ENCODE peak calls at places on chromosomes 11 and 22, in four cellular contexts. Y is caudate nucleus, K is fibroblast of villous mesenchyme, X is GM23248. A is an unnamed sample.

GRCh38 chr11:13260196-13260962 is 17.2 kb upstream of the BMAL1 start:
- DNase-seq in K (no peak), Y (no peak), X (peak), A (no peak)

GRCh38 chr11:122733301-122733686 is 77.8 kb downstream of the UBASH3B start:
- DNase-seq in X (no peak), K (peak), Y (no peak), A (peak)

GRCh38 chr11:57417056-57417455 is 9.9 kb downstream of the SLC43A3 start:
- DNase-seq in K (no peak), Y (no peak), X (peak), A (peak)

GRCh38 chr11:134951305-134951700 is 539.3 kb upstream of the B3GAT1 start:
- DNase-seq in X (peak), K (peak), Y (no peak), A (peak)

GRCh38 chr11:111540921-111541208 is 345 bp downstream of the LAYN start:
- DNase-seq in X (no peak), Y (no peak), K (no peak), A (no peak)

GRCh38 chr22:38317995-38318715 is 922 bp upstream of the CSNK1E start:
- DNase-seq in Y (no peak), X (peak), K (peak), A (peak)

GRCh38 chr22:33303109-33303508 is 244.9 kb upstream of the SYN3 start:
- DNase-seq in K (no peak), Y (no peak), X (no peak), A (no peak)

GRCh38 chr22:25930710-25931353 is 188.8 kb downstream of the MYO18B start:
- DNase-seq in X (no peak), Y (no peak), K (no peak), A (no peak)

GRCh38 chr11:8610532-8611116 is 16.6 kb upstream of the STK33 start:
- DNase-seq in Y (peak), K (no peak), X (no peak), A (peak)

GRCh38 chr22:18971321-18971751 is 35.2 kb upstream of the PRODH start:
- DNase-seq in Y (no peak), K (no peak), X (no peak), A (no peak)

GRCh38 chr11:130163346-130164220 is 4.0 kb downstream of the ST14 start:
- DNase-seq in Y (no peak), X (no peak), K (no peak), A (no peak)

GRCh38 chr22:27347951-27348350 is 453.6 kb downstream of the MN1 start:
- DNase-seq in K (no peak), Y (no peak), X (no peak), A (no peak)

GRCh38 chr11:69193151-69193550 is 37.4 kb downstream of the SMIM38 start:
- DNase-seq in X (no peak), K (no peak), Y (no peak), A (no peak)

GRCh38 chr11:11703885-11704284 is 82.1 kb upstream of the GALNT18 start:
- DNase-seq in Y (no peak), K (no peak), X (no peak), A (no peak)

GRCh38 chr22:42683599-42684283 is 34.5 kb upstream of the CYB5R3 start:
- DNase-seq in K (peak), Y (peak), X (peak), A (peak)

GRCh38 chr22:28822930-28823481 is 22.6 kb upstream of the XBP1 start:
- DNase-seq in X (no peak), K (no peak), Y (no peak), A (no peak)

GRCh38 chr11:44894217-44894617 is 56.5 kb downstream of the TP53I11 start:
- DNase-seq in X (peak), K (peak), Y (peak), A (peak)

GRCh38 chr11:1573847-1574255 is 1.8 kb upstream of the DUSP8 start:
- DNase-seq in K (no peak), Y (no peak), X (no peak), A (no peak)

GRCh38 chr11:74057251-74058151 is 48.6 kb upstream of the UCP3 start:
- DNase-seq in Y (no peak), K (peak), X (peak), A (peak)

GRCh38 chr11:121892131-121892681 is 223.8 kb downstream of the BLID start:
- DNase-seq in K (peak), Y (no peak), X (peak), A (peak)

GRCh38 chr11:17786824-17787525 is 52.4 kb downstream of the KCNC1 start:
- DNase-seq in K (peak), X (peak), Y (no peak), A (peak)

GRCh38 chr11:69598147-69598546 is 42.8 kb upstream of the CCND1 start:
- DNase-seq in Y (no peak), K (no peak), X (no peak), A (no peak)

GRCh38 chr22:47995718-47996117 is 1233.3 kb downstream of the TBC1D22A start:
- DNase-seq in X (no peak), K (no peak), Y (no peak), A (no peak)

GRCh38 chr22:28299760-28300159 is 379.9 kb downstream of the TTC28 start:
- DNase-seq in K (peak), Y (no peak), X (peak), A (peak)

GRCh38 chr11:1844221-1845094 is 5.7 kb downstream of the TNNI2 start:
- DNase-seq in Y (no peak), X (no peak), K (peak), A (peak)

GRCh38 chr11:134762248-134763029 is 350.4 kb upstream of the B3GAT1 start:
- DNase-seq in X (no peak), K (peak), Y (no peak), A (peak)

GRCh38 chr22:28935713-28936112 is 52.3 kb downstream of the ZNRF3 start:
- DNase-seq in K (no peak), Y (no peak), X (no peak), A (no peak)

A was measured in fibroblast of pulmonary artery.